ENCODE peak calls at places on chromosomes 7 and 10, in four cellular contexts. One of them, this sample, is unnamed.

GRCh38 chr7:127530148-127530547 is 55.2 kb downstream of the GCC1 start:
- DNase-seq in Kasumi-1: no peak
- DNase-seq in kidney glomerular epithelial cell: no peak
- DNase-seq in head of caudate nucleus: no peak
- DNase-seq in this sample: no peak

GRCh38 chr10:79410315-79411094 is 34.9 kb downstream of the ZCCHC24 start:
- DNase-seq in Kasumi-1: no peak
- DNase-seq in head of caudate nucleus: no peak
- DNase-seq in kidney glomerular epithelial cell: no peak
- DNase-seq in this sample: no peak

GRCh38 chr10:45438457-45439090 is 64.6 kb downstream of the ALOX5 start:
- DNase-seq in head of caudate nucleus: no peak
- DNase-seq in Kasumi-1: no peak
- DNase-seq in kidney glomerular epithelial cell: no peak
- DNase-seq in this sample: no peak

GRCh38 chr10:54550016-54550415 is 251.0 kb downstream of the PCDH15 start:
- DNase-seq in head of caudate nucleus: no peak
- DNase-seq in kidney glomerular epithelial cell: no peak
- DNase-seq in Kasumi-1: no peak
- DNase-seq in this sample: no peak

GRCh38 chr7:141838581-141838980 is 2.7 kb downstream of the PRSS37 start:
- DNase-seq in head of caudate nucleus: no peak
- DNase-seq in kidney glomerular epithelial cell: no peak
- DNase-seq in Kasumi-1: no peak
- DNase-seq in this sample: no peak

GRCh38 chr7:79749851-79750250 is 296.4 kb upstream of the MAGI2 start:
- DNase-seq in Kasumi-1: no peak
- DNase-seq in head of caudate nucleus: no peak
- DNase-seq in kidney glomerular epithelial cell: no peak
- DNase-seq in this sample: no peak

GRCh38 chr10:2067015-2067414 is 329.7 kb upstream of the ADARB2 start:
- DNase-seq in Kasumi-1: no peak
- DNase-seq in head of caudate nucleus: no peak
- DNase-seq in kidney glomerular epithelial cell: no peak
- DNase-seq in this sample: no peak

GRCh38 chr7:72391821-72392377 is 20.2 kb downstream of the CALN1 start:
- DNase-seq in kidney glomerular epithelial cell: no peak
- DNase-seq in Kasumi-1: no peak
- DNase-seq in head of caudate nucleus: no peak
- DNase-seq in this sample: no peak

GRCh38 chr10:101229275-101230184 is at the start of gene LBX1:
- DNase-seq in head of caudate nucleus: no peak
- DNase-seq in Kasumi-1: no peak
- DNase-seq in kidney glomerular epithelial cell: no peak
- DNase-seq in this sample: no peak

GRCh38 chr7:11540271-11540761 is 291.7 kb downstream of the THSD7A start:
- DNase-seq in Kasumi-1: peak; percentile 2
- DNase-seq in head of caudate nucleus: no peak
- DNase-seq in kidney glomerular epithelial cell: peak; percentile 80
- DNase-seq in this sample: no peak

GRCh38 chr10:119207713-119208552 is 562 bp downstream of the GRK5 start:
- DNase-seq in Kasumi-1: peak; percentile 43
- DNase-seq in kidney glomerular epithelial cell: peak; percentile 56
- DNase-seq in head of caudate nucleus: peak; percentile 70
- DNase-seq in this sample: no peak